ENCODE peak calls at places on chromosomes 13 and 19, in eight cellular contexts. One of them, this sample, is unnamed.

GRCh38 chr19:48568345-48568886 is 16.4 kb downstream of the SULT2B1 start:
- DNase-seq in IMR-90: peak
- DNase-seq in GM13977: no peak
- DNase-seq in ascending aorta: peak
- DNase-seq in GM20000: no peak
- DNase-seq in left ventricle myocardium inferior: peak
- DNase-seq in WERI-Rb-1: peak
- DNase-seq in colonic mucosa: peak
- DNase-seq in this sample: no peak

GRCh38 chr19:50210425-50210824 is 7.0 kb downstream of the MYH14 start:
- DNase-seq in GM13977: no peak
- DNase-seq in ascending aorta: no peak
- DNase-seq in WERI-Rb-1: no peak
- DNase-seq in colonic mucosa: no peak
- DNase-seq in left ventricle myocardium inferior: no peak
- DNase-seq in IMR-90: no peak
- DNase-seq in GM20000: no peak
- DNase-seq in this sample: no peak

GRCh38 chr13:32969516-32969941 is 46.7 kb upstream of the KL start:
- DNase-seq in ascending aorta: no peak
- DNase-seq in IMR-90: peak
- DNase-seq in left ventricle myocardium inferior: no peak
- DNase-seq in GM13977: peak
- DNase-seq in colonic mucosa: no peak
- DNase-seq in WERI-Rb-1: no peak
- DNase-seq in GM20000: peak
- DNase-seq in this sample: no peak

GRCh38 chr19:34963531-34964406 is at the start of gene ZNF792:
- DNase-seq in colonic mucosa: peak
- DNase-seq in left ventricle myocardium inferior: peak
- DNase-seq in ascending aorta: no peak
- DNase-seq in WERI-Rb-1: peak
- DNase-seq in GM13977: peak
- DNase-seq in GM20000: peak
- DNase-seq in IMR-90: peak
- DNase-seq in this sample: peak

GRCh38 chr13:19158526-19158925 is 23.1 kb downstream of the TUBA3C start:
- DNase-seq in GM13977: no peak
- DNase-seq in WERI-Rb-1: no peak
- DNase-seq in left ventricle myocardium inferior: no peak
- DNase-seq in GM20000: no peak
- DNase-seq in ascending aorta: no peak
- DNase-seq in colonic mucosa: no peak
- DNase-seq in IMR-90: no peak
- DNase-seq in this sample: no peak

GRCh38 chr19:49336482-49337266 is 1.5 kb downstream of the CD37 start:
- DNase-seq in colonic mucosa: no peak
- DNase-seq in ascending aorta: no peak
- DNase-seq in WERI-Rb-1: no peak
- DNase-seq in left ventricle myocardium inferior: no peak
- DNase-seq in GM13977: no peak
- DNase-seq in GM20000: no peak
- DNase-seq in IMR-90: no peak
- DNase-seq in this sample: no peak

GRCh38 chr13:106534844-106535551 is 464 bp downstream of the EFNB2 start:
- DNase-seq in IMR-90: peak
- DNase-seq in colonic mucosa: no peak
- DNase-seq in GM20000: peak
- DNase-seq in WERI-Rb-1: peak
- DNase-seq in GM13977: peak
- DNase-seq in ascending aorta: no peak
- DNase-seq in left ventricle myocardium inferior: peak
- DNase-seq in this sample: peak

GRCh38 chr19:50333737-50334617 is 4.8 kb upstream of the KCNC3 start:
- DNase-seq in colonic mucosa: peak
- DNase-seq in IMR-90: no peak
- DNase-seq in left ventricle myocardium inferior: peak
- DNase-seq in GM13977: peak
- DNase-seq in ascending aorta: no peak
- DNase-seq in WERI-Rb-1: peak
- DNase-seq in GM20000: peak
- DNase-seq in this sample: peak

GRCh38 chr13:94696171-94696570 is 16.2 kb downstream of the SOX21 start:
- DNase-seq in GM20000: no peak
- DNase-seq in ascending aorta: no peak
- DNase-seq in GM13977: no peak
- DNase-seq in colonic mucosa: no peak
- DNase-seq in WERI-Rb-1: no peak
- DNase-seq in left ventricle myocardium inferior: no peak
- DNase-seq in IMR-90: no peak
- DNase-seq in this sample: no peak

GRCh38 chr19:6802336-6803035 is 30.0 kb downstream of the VAV1 start:
- DNase-seq in IMR-90: no peak
- DNase-seq in GM20000: peak
- DNase-seq in GM13977: peak
- DNase-seq in left ventricle myocardium inferior: peak
- DNase-seq in WERI-Rb-1: no peak
- DNase-seq in ascending aorta: peak
- DNase-seq in colonic mucosa: peak
- DNase-seq in this sample: no peak

GRCh38 chr19:55239004-55239403 is 10.4 kb upstream of the TMEM86B start:
- DNase-seq in ascending aorta: no peak
- DNase-seq in GM20000: no peak
- DNase-seq in colonic mucosa: no peak
- DNase-seq in IMR-90: no peak
- DNase-seq in left ventricle myocardium inferior: no peak
- DNase-seq in GM13977: no peak
- DNase-seq in WERI-Rb-1: no peak
- DNase-seq in this sample: no peak

GRCh38 chr13:66673401-66673800 is 556.7 kb downstream of the PCDH9 start:
- DNase-seq in GM20000: no peak
- DNase-seq in WERI-Rb-1: no peak
- DNase-seq in ascending aorta: no peak
- DNase-seq in IMR-90: peak
- DNase-seq in GM13977: no peak
- DNase-seq in colonic mucosa: no peak
- DNase-seq in left ventricle myocardium inferior: no peak
- DNase-seq in this sample: no peak

GRCh38 chr19:7506385-7507328 is 9.2 kb upstream of the ZNF358 start:
- DNase-seq in WERI-Rb-1: peak
- DNase-seq in left ventricle myocardium inferior: peak
- DNase-seq in GM13977: peak
- DNase-seq in ascending aorta: peak
- DNase-seq in IMR-90: peak
- DNase-seq in GM20000: peak
- DNase-seq in colonic mucosa: peak
- DNase-seq in this sample: no peak

GRCh38 chr19:13788991-13789390 is 6.3 kb upstream of the ZSWIM4 start:
- DNase-seq in ascending aorta: no peak
- DNase-seq in GM20000: no peak
- DNase-seq in left ventricle myocardium inferior: no peak
- DNase-seq in colonic mucosa: no peak
- DNase-seq in GM13977: no peak
- DNase-seq in IMR-90: peak
- DNase-seq in WERI-Rb-1: no peak
- DNase-seq in this sample: no peak

GRCh38 chr19:49847731-49848696 is 2.9 kb upstream of the PTOV1 start:
- DNase-seq in left ventricle myocardium inferior: no peak
- DNase-seq in GM20000: no peak
- DNase-seq in colonic mucosa: no peak
- DNase-seq in GM13977: no peak
- DNase-seq in IMR-90: peak
- DNase-seq in WERI-Rb-1: no peak
- DNase-seq in ascending aorta: no peak
- DNase-seq in this sample: no peak

GRCh38 chr13:45370922-45371406 is 30.0 kb upstream of the TPT1 start:
- DNase-seq in IMR-90: peak
- DNase-seq in left ventricle myocardium inferior: peak
- DNase-seq in ascending aorta: no peak
- DNase-seq in colonic mucosa: peak
- DNase-seq in GM13977: peak
- DNase-seq in GM20000: peak
- DNase-seq in WERI-Rb-1: peak
- DNase-seq in this sample: peak

DNA sequence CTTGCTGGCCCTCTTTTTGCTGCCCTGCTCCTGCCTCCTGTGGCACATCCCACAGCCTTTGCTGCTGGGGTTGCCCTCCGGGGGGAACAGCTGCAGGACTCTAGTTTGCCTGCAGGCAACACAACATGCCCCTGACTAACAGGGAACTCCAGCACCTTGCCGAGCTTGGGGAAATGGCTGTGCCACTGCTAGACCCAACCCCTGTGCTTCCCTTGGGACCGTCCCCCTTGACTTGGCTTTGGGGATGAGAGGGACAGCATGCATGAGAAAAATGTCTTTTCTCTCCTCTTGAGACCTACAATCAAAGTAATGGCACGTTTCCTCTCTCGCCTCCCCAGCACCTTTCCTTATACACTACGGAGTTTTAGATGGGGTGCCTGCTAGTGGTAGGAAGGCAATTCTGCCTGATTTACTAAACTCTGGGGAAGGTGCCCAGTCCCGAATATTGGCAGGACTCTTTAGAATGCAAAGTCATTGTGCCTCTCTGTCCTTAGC is 12.4 kb upstream of the VWA8 start:
- DNase-seq in GM20000: no peak
- DNase-seq in GM13977: no peak
- DNase-seq in ascending aorta: no peak
- DNase-seq in left ventricle myocardium inferior: no peak
- DNase-seq in WERI-Rb-1: no peak
- DNase-seq in IMR-90: no peak
- DNase-seq in colonic mucosa: no peak
- DNase-seq in this sample: no peak
- TF ChIP-seq CTCF in GM20000: no peak
- TF ChIP-seq CTCF in GM13977: no peak
- TF ChIP-seq CTCF in ascending aorta: no peak
- TF ChIP-seq CTCF in left ventricle myocardium inferior: peak
- TF ChIP-seq CTCF in WERI-Rb-1: no peak
- TF ChIP-seq CTCF in IMR-90: no peak
- TF ChIP-seq CTCF in colonic mucosa: no peak
- TF ChIP-seq CTCF in this sample: no peak

DNA sequence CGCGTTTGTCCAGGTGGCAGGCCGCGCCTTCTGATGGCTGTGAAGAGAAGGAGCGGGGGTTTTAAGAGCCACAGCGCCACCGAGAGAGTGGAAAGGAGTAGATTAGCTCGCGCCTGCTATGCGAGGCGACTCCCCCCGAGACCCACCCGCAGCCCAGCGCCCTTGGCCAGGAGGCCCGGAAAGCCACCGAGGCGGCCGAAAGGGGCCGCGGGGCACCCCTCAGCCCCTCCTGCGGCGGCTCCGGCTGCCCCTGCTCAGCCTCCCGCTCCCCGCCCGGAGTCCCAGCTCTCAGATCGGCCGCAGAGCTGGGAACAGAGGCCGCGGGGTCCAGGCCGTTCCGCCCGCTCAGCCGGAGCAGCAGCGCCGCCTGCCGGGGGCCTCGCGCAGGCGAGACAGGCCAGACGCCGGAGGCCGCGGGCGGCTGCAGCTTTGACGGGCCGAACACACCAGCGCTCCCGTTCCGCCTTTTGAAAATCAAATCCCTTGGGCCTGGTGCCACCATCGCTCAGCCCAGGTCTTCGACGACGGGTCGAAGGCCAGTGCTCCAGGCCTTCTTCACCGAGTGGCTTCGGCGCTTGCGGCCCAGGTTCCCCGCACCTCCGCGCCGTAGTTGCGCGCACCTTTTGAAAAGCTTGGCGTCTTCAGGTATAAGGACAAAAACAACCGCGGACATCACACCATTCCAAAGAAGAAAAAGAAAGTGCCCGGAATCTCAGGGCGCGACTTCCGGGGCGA is 15.3 kb downstream of the CDX2 start:
- DNase-seq in ascending aorta: no peak
- DNase-seq in GM13977: peak
- DNase-seq in GM20000: peak
- DNase-seq in left ventricle myocardium inferior: peak
- DNase-seq in colonic mucosa: peak
- DNase-seq in IMR-90: peak
- DNase-seq in WERI-Rb-1: peak
- DNase-seq in this sample: peak
- TF ChIP-seq CTCF in ascending aorta: peak
- TF ChIP-seq CTCF in GM13977: peak
- TF ChIP-seq CTCF in GM20000: peak
- TF ChIP-seq CTCF in left ventricle myocardium inferior: peak
- TF ChIP-seq CTCF in colonic mucosa: peak
- TF ChIP-seq CTCF in IMR-90: peak
- TF ChIP-seq CTCF in WERI-Rb-1: peak
- TF ChIP-seq CTCF in this sample: peak

DNA sequence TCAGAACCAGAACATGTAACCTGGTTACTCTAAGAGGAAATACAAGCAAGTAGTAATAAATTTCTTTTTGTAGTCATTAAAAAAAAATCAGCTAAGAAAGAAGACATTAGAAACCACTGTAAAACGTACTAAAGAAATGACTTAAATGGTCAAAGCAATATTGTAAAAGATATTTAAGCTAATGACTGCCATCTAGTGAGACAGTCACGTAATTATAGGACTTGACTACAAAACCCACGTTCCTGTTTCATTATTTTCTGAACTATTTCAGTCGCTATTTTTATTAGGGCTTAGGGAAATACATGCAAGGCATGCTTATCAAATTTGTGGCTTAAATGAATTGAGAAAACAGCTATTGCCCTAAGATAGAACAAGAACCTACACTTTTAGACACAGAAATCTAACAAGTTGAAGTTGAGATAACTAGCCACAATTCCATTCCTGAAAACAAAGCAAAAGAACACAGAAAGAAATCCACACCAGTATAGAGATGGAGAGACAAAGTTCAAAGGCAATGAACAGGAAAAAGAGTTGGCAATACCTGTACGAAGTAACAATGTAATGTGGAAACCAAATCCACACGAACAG is 17.9 kb downstream of the ALG5 start:
- DNase-seq in ascending aorta: no peak
- DNase-seq in colonic mucosa: no peak
- DNase-seq in IMR-90: peak
- DNase-seq in left ventricle myocardium inferior: no peak
- DNase-seq in WERI-Rb-1: no peak
- DNase-seq in GM13977: peak
- DNase-seq in GM20000: peak
- DNase-seq in this sample: no peak
- TF ChIP-seq CTCF in ascending aorta: peak
- TF ChIP-seq CTCF in colonic mucosa: peak
- TF ChIP-seq CTCF in IMR-90: peak
- TF ChIP-seq CTCF in left ventricle myocardium inferior: peak
- TF ChIP-seq CTCF in WERI-Rb-1: no peak
- TF ChIP-seq CTCF in GM13977: peak
- TF ChIP-seq CTCF in GM20000: no peak
- TF ChIP-seq CTCF in this sample: peak

DNA sequence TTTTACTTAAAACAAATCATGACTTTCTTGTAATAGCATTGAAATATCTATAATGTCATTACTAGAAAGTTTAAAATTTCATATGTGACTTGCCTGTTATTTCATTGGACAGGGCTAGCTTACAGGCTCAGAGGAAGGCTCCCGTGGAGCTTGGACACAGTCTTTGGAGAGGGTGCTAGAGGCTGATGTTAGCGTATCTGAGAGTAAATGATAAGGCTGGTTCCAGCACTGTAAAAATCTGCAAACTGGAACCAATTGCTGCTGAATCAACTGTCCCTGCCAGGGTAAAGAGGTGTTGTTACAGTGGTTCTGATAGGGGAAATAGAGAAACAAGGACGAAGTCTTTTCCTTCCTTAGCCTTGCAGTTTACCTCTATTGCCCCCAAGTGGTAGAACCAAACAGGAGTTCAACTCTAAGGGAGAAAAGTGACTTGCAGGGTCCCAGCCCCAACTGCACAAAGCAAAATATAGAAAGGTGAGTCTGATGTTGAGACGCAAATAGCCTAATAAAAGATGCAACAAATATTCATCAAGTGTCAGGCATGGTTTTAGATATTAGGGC is 901.7 kb downstream of the DIAPH3 start:
- DNase-seq in GM20000: no peak
- DNase-seq in colonic mucosa: no peak
- DNase-seq in WERI-Rb-1: no peak
- DNase-seq in GM13977: no peak
- DNase-seq in IMR-90: peak
- DNase-seq in left ventricle myocardium inferior: no peak
- DNase-seq in ascending aorta: no peak
- DNase-seq in this sample: no peak
- TF ChIP-seq CTCF in GM20000: no peak
- TF ChIP-seq CTCF in colonic mucosa: no peak
- TF ChIP-seq CTCF in WERI-Rb-1: peak
- TF ChIP-seq CTCF in GM13977: no peak
- TF ChIP-seq CTCF in IMR-90: peak
- TF ChIP-seq CTCF in left ventricle myocardium inferior: peak
- TF ChIP-seq CTCF in ascending aorta: no peak
- TF ChIP-seq CTCF in this sample: no peak